ENCODE peak calls at places on chromosome 1, in four cellular contexts. A is cardiac muscle cell, T is left ventricle myocardium inferior, R is colonic mucosa. Z is an unnamed sample.

GRCh38 chr1:215475719-215476525 is 91.2 kb upstream of the KCTD3 start:
- DNase-seq in R (no peak), T (no peak), A (no peak), Z (no peak)

GRCh38 chr1:95575291-95575690 is 341.3 kb downstream of the RWDD3 start:
- DNase-seq in R (no peak), T (no peak), A (no peak), Z (no peak)

GRCh38 chr1:15849775-15850449 is 2.4 kb downstream of the SPEN start:
- DNase-seq in R (peak; percentile 62), A (peak; percentile 86), T (peak; percentile 31), Z (peak; percentile 92)

GRCh38 chr1:5639323-5639722 is 352.9 kb downstream of the NPHP4 start:
- DNase-seq in R (no peak), T (no peak), A (no peak), Z (no peak)

GRCh38 chr1:209435654-209436566 is 147.6 kb upstream of the CAMK1G start:
- DNase-seq in A (peak; percentile 82), R (peak; percentile 45), T (peak; percentile 64), Z (peak; percentile 94)

GRCh38 chr1:176469450-176469985 is 6.5 kb downstream of the PAPPA2 start:
- DNase-seq in T (no peak), R (no peak), A (peak; percentile 38), Z (peak; percentile 17)

GRCh38 chr1:155261401-155261887 is 716 bp downstream of the SCAMP3 start:
- DNase-seq in T (no peak), A (no peak), R (peak; percentile 36), Z (no peak)

GRCh38 chr1:232260861-232261260 is 369.1 kb downstream of the SIPA1L2 start:
- DNase-seq in R (no peak), T (no peak), A (no peak), Z (no peak)

GRCh38 chr1:163970699-163971098 is 588.3 kb upstream of the PBX1 start:
- DNase-seq in A (peak; percentile 23), R (no peak), T (no peak), Z (no peak)

DNA sequence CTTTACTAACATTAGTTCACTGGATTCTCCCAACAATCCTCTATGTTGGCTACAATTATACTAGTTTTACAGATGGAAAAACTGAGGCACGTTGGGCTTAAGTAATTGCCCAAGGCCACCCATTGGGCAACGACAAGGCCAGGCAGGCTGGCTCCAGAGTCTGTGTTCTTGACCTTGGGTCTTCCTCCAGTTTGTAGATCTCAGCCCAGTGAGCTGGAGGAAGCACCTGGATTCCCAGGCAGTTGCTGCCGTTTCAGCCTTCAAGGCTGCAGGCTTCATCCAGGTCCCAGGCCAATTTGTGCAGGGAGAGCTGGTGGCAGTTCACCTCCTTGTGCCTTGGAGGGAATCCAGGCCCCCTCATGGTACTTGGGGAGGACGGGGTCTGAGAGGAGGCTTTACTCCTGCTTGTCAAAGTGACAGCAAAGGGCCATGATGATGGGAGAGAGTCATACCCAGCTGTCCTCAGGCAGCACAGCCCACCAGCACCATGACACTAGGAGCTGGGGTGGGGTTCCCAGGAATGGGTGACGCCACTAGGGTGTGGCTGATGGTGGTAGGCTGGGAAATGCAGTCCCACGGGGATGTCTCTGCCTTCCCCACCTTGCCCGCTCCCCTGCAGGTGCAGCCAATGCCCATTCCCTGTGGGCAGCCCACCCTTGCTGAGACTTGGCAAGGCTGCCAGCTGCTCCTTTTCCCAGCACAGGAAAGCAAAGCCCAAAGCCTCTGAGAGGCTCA is 27.1 kb downstream of the PKP1 start:
- DNase-seq in R (no peak), A (no peak), T (no peak), Z (no peak)
- H3K4me1 ChIP-seq in R (peaks cover 17% of the 10 kb centered on the region), A (peaks cover 5% of the 10 kb centered on the region), T (peaks cover 45% of the 10 kb centered on the region), Z (peaks cover 57% of the 10 kb centered on the region)

GRCh38 chr1:180233191-180234011 is 3.3 kb downstream of the LHX4 start:
- DNase-seq in T (no peak), A (no peak), R (no peak), Z (no peak)
- H3K4me3 ChIP-seq in T (peak overlapping the region; percentile 25), A (no peak overlapping the region), R (no peak overlapping the region), Z (no peak overlapping the region)

GRCh38 chr1:32774950-32775634 is 42.1 kb downstream of the YARS1 start:
- DNase-seq in A (no peak), R (no peak), T (no peak), Z (peak; percentile 97)
- H3K9me3 ChIP-seq in A (no peaks in the 10 kb centered on the region), R (no peaks in the 10 kb centered on the region), T (no peaks in the 10 kb centered on the region), Z (no peaks in the 10 kb centered on the region)

GRCh38 chr1:204314209-204314892 is 45.4 kb downstream of the PLEKHA6 start:
- DNase-seq in A (no peak), R (no peak), T (no peak), Z (no peak)

GRCh38 chr1:204314893-204315735 is 44.6 kb downstream of the PLEKHA6 start:
- DNase-seq in A (no peak), T (no peak), R (no peak), Z (peak; percentile 85)

GRCh38 chr1:204318324-204318723 is 41.4 kb downstream of the PLEKHA6 start:
- DNase-seq in R (no peak), A (no peak), T (no peak), Z (no peak)

GRCh38 chr1:204317170-204317569 is 42.6 kb downstream of the PLEKHA6 start:
- DNase-seq in T (no peak), R (no peak), A (no peak), Z (no peak)

GRCh38 chr1:204316164-204316563 is 43.6 kb downstream of the PLEKHA6 start:
- DNase-seq in A (no peak), R (no peak), T (no peak), Z (peak; percentile 91)
- H3K4me1 ChIP-seq in A (peaks cover 6% of the 10 kb centered on the region), R (peaks cover 6% of the 10 kb centered on the region), T (peaks cover 23% of the 10 kb centered on the region), Z (peaks cover 48% of the 10 kb centered on the region)

GRCh38 chr1:246659594-246660140 is 64.5 kb upstream of the SCCPDH start:
- DNase-seq in R (no peak), A (no peak), T (no peak), Z (no peak)

GRCh38 chr1:246661451-246661850 is 62.8 kb upstream of the SCCPDH start:
- DNase-seq in T (no peak), R (no peak), A (no peak), Z (no peak)

GRCh38 chr1:246658567-246658966 is 65.6 kb upstream of the SCCPDH start:
- DNase-seq in T (no peak), A (no peak), R (no peak), Z (no peak)
- H3K4me3 ChIP-seq in T (no peak overlapping the region), A (no peak overlapping the region), R (no peak overlapping the region), Z (no peak overlapping the region)

DNA sequence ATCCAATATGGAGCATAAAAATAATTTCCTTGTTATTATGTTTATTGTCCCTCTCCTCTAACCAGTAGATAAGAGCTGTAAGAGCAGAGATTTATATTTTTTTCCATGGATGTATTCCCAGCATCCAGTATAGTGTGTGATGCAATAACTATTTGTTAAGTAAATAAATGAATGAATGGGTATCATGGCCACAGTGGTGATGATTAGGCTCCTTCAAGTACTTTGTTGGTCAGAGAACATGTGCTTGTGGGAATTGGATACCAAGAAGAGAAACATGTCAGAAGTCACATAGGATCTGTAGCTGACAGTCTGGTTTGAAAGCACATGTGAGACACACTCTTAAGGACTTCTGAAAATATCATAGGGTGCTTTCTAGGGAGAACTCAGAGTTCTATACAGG is 588.5 kb downstream of the AGBL4 start:
- DNase-seq in A (no peak), R (no peak), T (no peak), Z (no peak)
- H3K9me3 ChIP-seq in A (no peaks in the 10 kb centered on the region), R (no peaks in the 10 kb centered on the region), T (peaks cover 18% of the 10 kb centered on the region), Z (no peaks in the 10 kb centered on the region)